ENCODE peak calls at places on chromosomes 1 and 21, in ten cellular contexts. One of them, this sample, is unnamed.

GRCh38 chr1:68819190-68819829 is 322.4 kb upstream of the DEPDC1 start:
- DNase-seq in NCI-H2081: peak
- DNase-seq in body of pancreas: no peak
- DNase-seq in NCI-H345: no peak
- DNase-seq in stimulated activated CD8-positive, alpha-beta memory T cell treated with anti-CD3 and anti-CD28 coated beads, Interleukin-7, amount 100 ng/mL, for 24 hours: no peak
- DNase-seq in GM13976: peak
- DNase-seq in WTC11: peak
- DNase-seq in GM03348: peak
- DNase-seq in Caco-2: no peak
- DNase-seq in T1000: no peak
- DNase-seq in this sample: no peak

GRCh38 chr1:85836736-85837135 is 128.5 kb upstream of the ZNHIT6 start:
- DNase-seq in NCI-H2081: no peak
- DNase-seq in body of pancreas: no peak
- DNase-seq in NCI-H345: no peak
- DNase-seq in stimulated activated CD8-positive, alpha-beta memory T cell treated with anti-CD3 and anti-CD28 coated beads, Interleukin-7, amount 100 ng/mL, for 24 hours: no peak
- DNase-seq in GM13976: no peak
- DNase-seq in WTC11: no peak
- DNase-seq in GM03348: no peak
- DNase-seq in Caco-2: no peak
- DNase-seq in T1000: no peak
- DNase-seq in this sample: no peak

GRCh38 chr1:152517237-152517811 is 3.0 kb downstream of the CRCT1 start:
- DNase-seq in NCI-H2081: no peak
- DNase-seq in body of pancreas: no peak
- DNase-seq in NCI-H345: no peak
- DNase-seq in stimulated activated CD8-positive, alpha-beta memory T cell treated with anti-CD3 and anti-CD28 coated beads, Interleukin-7, amount 100 ng/mL, for 24 hours: no peak
- DNase-seq in GM13976: no peak
- DNase-seq in WTC11: no peak
- DNase-seq in GM03348: no peak
- DNase-seq in Caco-2: no peak
- DNase-seq in T1000: no peak
- DNase-seq in this sample: no peak

GRCh38 chr1:193498088-193498605 is 311.7 kb upstream of the B3GALT2 start:
- DNase-seq in NCI-H2081: no peak
- DNase-seq in body of pancreas: no peak
- DNase-seq in NCI-H345: no peak
- DNase-seq in stimulated activated CD8-positive, alpha-beta memory T cell treated with anti-CD3 and anti-CD28 coated beads, Interleukin-7, amount 100 ng/mL, for 24 hours: no peak
- DNase-seq in GM13976: no peak
- DNase-seq in WTC11: no peak
- DNase-seq in GM03348: no peak
- DNase-seq in Caco-2: no peak
- DNase-seq in T1000: no peak
- DNase-seq in this sample: no peak

GRCh38 chr1:58812926-58813325 is 29.1 kb upstream of the JUN start:
- DNase-seq in NCI-H2081: no peak
- DNase-seq in body of pancreas: no peak
- DNase-seq in NCI-H345: no peak
- DNase-seq in stimulated activated CD8-positive, alpha-beta memory T cell treated with anti-CD3 and anti-CD28 coated beads, Interleukin-7, amount 100 ng/mL, for 24 hours: no peak
- DNase-seq in GM13976: no peak
- DNase-seq in WTC11: no peak
- DNase-seq in GM03348: no peak
- DNase-seq in Caco-2: no peak
- DNase-seq in T1000: no peak
- DNase-seq in this sample: no peak

GRCh38 chr1:30033276-30034104 is 689.9 kb downstream of the MATN1 start:
- DNase-seq in NCI-H2081: no peak
- DNase-seq in body of pancreas: no peak
- DNase-seq in NCI-H345: no peak
- DNase-seq in stimulated activated CD8-positive, alpha-beta memory T cell treated with anti-CD3 and anti-CD28 coated beads, Interleukin-7, amount 100 ng/mL, for 24 hours: no peak
- DNase-seq in GM13976: no peak
- DNase-seq in WTC11: no peak
- DNase-seq in GM03348: no peak
- DNase-seq in Caco-2: no peak
- DNase-seq in T1000: no peak
- DNase-seq in this sample: no peak

GRCh38 chr21:27149034-27149433 is 182.1 kb upstream of the ADAMTS5 start:
- DNase-seq in NCI-H2081: no peak
- DNase-seq in body of pancreas: no peak
- DNase-seq in NCI-H345: no peak
- DNase-seq in stimulated activated CD8-positive, alpha-beta memory T cell treated with anti-CD3 and anti-CD28 coated beads, Interleukin-7, amount 100 ng/mL, for 24 hours: no peak
- DNase-seq in GM13976: no peak
- DNase-seq in WTC11: no peak
- DNase-seq in GM03348: peak
- DNase-seq in Caco-2: no peak
- DNase-seq in T1000: no peak
- DNase-seq in this sample: no peak

GRCh38 chr1:162070094-162070748 is 730 bp downstream of the NOS1AP start:
- DNase-seq in NCI-H2081: peak
- DNase-seq in body of pancreas: peak
- DNase-seq in NCI-H345: peak
- DNase-seq in stimulated activated CD8-positive, alpha-beta memory T cell treated with anti-CD3 and anti-CD28 coated beads, Interleukin-7, amount 100 ng/mL, for 24 hours: no peak
- DNase-seq in GM13976: no peak
- DNase-seq in WTC11: peak
- DNase-seq in GM03348: peak
- DNase-seq in Caco-2: peak
- DNase-seq in T1000: no peak
- DNase-seq in this sample: no peak

GRCh38 chr1:46202975-46203737 is at the start of gene LURAP1:
- DNase-seq in NCI-H2081: peak
- DNase-seq in body of pancreas: no peak
- DNase-seq in NCI-H345: peak
- DNase-seq in stimulated activated CD8-positive, alpha-beta memory T cell treated with anti-CD3 and anti-CD28 coated beads, Interleukin-7, amount 100 ng/mL, for 24 hours: peak
- DNase-seq in GM13976: peak
- DNase-seq in WTC11: peak
- DNase-seq in GM03348: peak
- DNase-seq in Caco-2: peak
- DNase-seq in T1000: peak
- DNase-seq in this sample: no peak

GRCh38 chr21:31911138-31911907 is 38.5 kb downstream of the HUNK start:
- DNase-seq in NCI-H2081: no peak
- DNase-seq in body of pancreas: no peak
- DNase-seq in NCI-H345: peak
- DNase-seq in stimulated activated CD8-positive, alpha-beta memory T cell treated with anti-CD3 and anti-CD28 coated beads, Interleukin-7, amount 100 ng/mL, for 24 hours: no peak
- DNase-seq in GM13976: no peak
- DNase-seq in WTC11: no peak
- DNase-seq in GM03348: peak
- DNase-seq in Caco-2: no peak
- DNase-seq in T1000: peak
- DNase-seq in this sample: no peak

GRCh38 chr1:201275266-201275666 is 8.0 kb upstream of the PKP1 start:
- DNase-seq in NCI-H2081: peak
- DNase-seq in body of pancreas: no peak
- DNase-seq in NCI-H345: no peak
- DNase-seq in stimulated activated CD8-positive, alpha-beta memory T cell treated with anti-CD3 and anti-CD28 coated beads, Interleukin-7, amount 100 ng/mL, for 24 hours: no peak
- DNase-seq in GM13976: no peak
- DNase-seq in WTC11: no peak
- DNase-seq in GM03348: peak
- DNase-seq in Caco-2: no peak
- DNase-seq in T1000: peak
- DNase-seq in this sample: no peak

GRCh38 chr1:108703939-108704338 is 8.8 kb upstream of the FNDC7 start:
- DNase-seq in NCI-H2081: no peak
- DNase-seq in body of pancreas: no peak
- DNase-seq in NCI-H345: no peak
- DNase-seq in stimulated activated CD8-positive, alpha-beta memory T cell treated with anti-CD3 and anti-CD28 coated beads, Interleukin-7, amount 100 ng/mL, for 24 hours: no peak
- DNase-seq in GM13976: no peak
- DNase-seq in WTC11: no peak
- DNase-seq in GM03348: no peak
- DNase-seq in Caco-2: no peak
- DNase-seq in T1000: no peak
- DNase-seq in this sample: no peak

GRCh38 chr1:120179420-120180348 is 3.4 kb upstream of the SEC22B start:
- DNase-seq in NCI-H2081: no peak
- DNase-seq in body of pancreas: peak
- DNase-seq in NCI-H345: peak
- DNase-seq in stimulated activated CD8-positive, alpha-beta memory T cell treated with anti-CD3 and anti-CD28 coated beads, Interleukin-7, amount 100 ng/mL, for 24 hours: no peak
- DNase-seq in GM13976: peak
- DNase-seq in WTC11: peak
- DNase-seq in GM03348: peak
- DNase-seq in Caco-2: no peak
- DNase-seq in T1000: peak
- DNase-seq in this sample: no peak

GRCh38 chr1:241992734-241993133 is 6.2 kb downstream of the MAP1LC3C start:
- DNase-seq in NCI-H2081: no peak
- DNase-seq in body of pancreas: no peak
- DNase-seq in NCI-H345: no peak
- DNase-seq in stimulated activated CD8-positive, alpha-beta memory T cell treated with anti-CD3 and anti-CD28 coated beads, Interleukin-7, amount 100 ng/mL, for 24 hours: no peak
- DNase-seq in GM13976: no peak
- DNase-seq in WTC11: no peak
- DNase-seq in GM03348: no peak
- DNase-seq in Caco-2: no peak
- DNase-seq in T1000: no peak
- DNase-seq in this sample: no peak

GRCh38 chr1:202708456-202709275 is 1.6 kb downstream of the SYT2 start:
- DNase-seq in NCI-H2081: no peak
- DNase-seq in body of pancreas: no peak
- DNase-seq in NCI-H345: no peak
- DNase-seq in stimulated activated CD8-positive, alpha-beta memory T cell treated with anti-CD3 and anti-CD28 coated beads, Interleukin-7, amount 100 ng/mL, for 24 hours: no peak
- DNase-seq in GM13976: peak
- DNase-seq in WTC11: no peak
- DNase-seq in GM03348: no peak
- DNase-seq in Caco-2: no peak
- DNase-seq in T1000: no peak
- DNase-seq in this sample: no peak

GRCh38 chr1:181739214-181739613 is 255.9 kb downstream of the CACNA1E start:
- DNase-seq in NCI-H2081: no peak
- DNase-seq in body of pancreas: no peak
- DNase-seq in NCI-H345: no peak
- DNase-seq in stimulated activated CD8-positive, alpha-beta memory T cell treated with anti-CD3 and anti-CD28 coated beads, Interleukin-7, amount 100 ng/mL, for 24 hours: no peak
- DNase-seq in GM13976: no peak
- DNase-seq in WTC11: no peak
- DNase-seq in GM03348: no peak
- DNase-seq in Caco-2: no peak
- DNase-seq in T1000: no peak
- DNase-seq in this sample: no peak

GRCh38 chr1:234612352-234613127 is 2.6 kb upstream of the IRF2BP2 start:
- DNase-seq in NCI-H2081: peak
- DNase-seq in body of pancreas: peak
- DNase-seq in NCI-H345: peak
- DNase-seq in stimulated activated CD8-positive, alpha-beta memory T cell treated with anti-CD3 and anti-CD28 coated beads, Interleukin-7, amount 100 ng/mL, for 24 hours: no peak
- DNase-seq in GM13976: peak
- DNase-seq in WTC11: peak
- DNase-seq in GM03348: peak
- DNase-seq in Caco-2: peak
- DNase-seq in T1000: peak
- DNase-seq in this sample: peak

GRCh38 chr1:9320520-9321479 is 28.1 kb downstream of the SPSB1 start:
- DNase-seq in NCI-H2081: no peak
- DNase-seq in body of pancreas: no peak
- DNase-seq in NCI-H345: no peak
- DNase-seq in stimulated activated CD8-positive, alpha-beta memory T cell treated with anti-CD3 and anti-CD28 coated beads, Interleukin-7, amount 100 ng/mL, for 24 hours: no peak
- DNase-seq in GM13976: no peak
- DNase-seq in WTC11: no peak
- DNase-seq in GM03348: no peak
- DNase-seq in Caco-2: no peak
- DNase-seq in T1000: no peak
- DNase-seq in this sample: no peak

GRCh38 chr1:64733576-64734288 is 11.1 kb upstream of the RAVER2 start:
- DNase-seq in NCI-H2081: no peak
- DNase-seq in body of pancreas: no peak
- DNase-seq in NCI-H345: no peak
- DNase-seq in stimulated activated CD8-positive, alpha-beta memory T cell treated with anti-CD3 and anti-CD28 coated beads, Interleukin-7, amount 100 ng/mL, for 24 hours: no peak
- DNase-seq in GM13976: no peak
- DNase-seq in WTC11: no peak
- DNase-seq in GM03348: no peak
- DNase-seq in Caco-2: peak
- DNase-seq in T1000: no peak
- DNase-seq in this sample: no peak